ENCODE peak calls at places on chromosomes 12 and 14, in five cellular contexts. E is T-cell, B is fibroblast of the aortic adventitia, A is NCI-H1417 treated with DMSO at 0.1 percent for 48 hours, S is KBM-7. U is an unnamed sample.

GRCh38 chr14:66539034-66539433 is 31.1 kb downstream of the GPHN start:
- DNase-seq in B (no peak), S (no peak), A (no peak), E (no peak), U (no peak)

GRCh38 chr14:105999361-106000028 is 473.1 kb downstream of the TMEM121 start:
- DNase-seq in B (no peak), A (no peak), E (peak; percentile 58), S (peak; percentile 81), U (peak; percentile 70)

GRCh38 chr12:47943492-47944359 is 19.7 kb upstream of the TMEM106C start:
- DNase-seq in E (no peak), S (no peak), A (no peak), B (no peak), U (no peak)

GRCh38 chr14:68928770-68929550 is 50.1 kb downstream of the ACTN1 start:
- DNase-seq in E (no peak), B (no peak), A (no peak), S (no peak), U (no peak)

GRCh38 chr14:69652942-69653680 is 41.7 kb downstream of the SUSD6 start:
- DNase-seq in S (peak; percentile 55), B (no peak), A (no peak), E (no peak), U (no peak)

GRCh38 chr12:52332381-52332780 is 11.2 kb upstream of the KRT83 start:
- DNase-seq in S (no peak), A (no peak), B (no peak), E (no peak), U (no peak)

GRCh38 chr14:104341532-104342434 is 203.4 kb downstream of the KIF26A start:
- DNase-seq in S (peak; percentile 81), B (no peak), A (no peak), E (peak; percentile 3), U (no peak)

GRCh38 chr12:64323476-64324225 is 66.9 kb downstream of the C12orf56 start:
- DNase-seq in E (no peak), S (no peak), A (no peak), B (peak; percentile 10), U (no peak)

GRCh38 chr12:43858096-43858495 is 22.2 kb downstream of the TMEM117 start:
- DNase-seq in E (no peak), B (no peak), S (no peak), A (no peak), U (no peak)

GRCh38 chr14:69674546-69675245 is 63.3 kb downstream of the SUSD6 start:
- DNase-seq in E (no peak), B (no peak), S (no peak), A (no peak), U (no peak)

GRCh38 chr12:54129028-54129903 is 59.5 kb downstream of the SMUG1 start:
- DNase-seq in A (no peak), S (no peak), B (no peak), E (no peak), U (no peak)

GRCh38 chr12:98221243-98221808 is 294.1 kb upstream of the TMPO start:
- DNase-seq in E (no peak), A (no peak), B (no peak), S (no peak), U (no peak)

GRCh38 chr12:52390739-52391617 is 5.5 kb upstream of the KRT84 start:
- DNase-seq in S (peak; percentile 11), A (no peak), E (no peak), B (peak; percentile 5), U (no peak)

GRCh38 chr12:58285551-58285950 is 344.2 kb downstream of the ATP23 start:
- DNase-seq in S (no peak), B (no peak), E (no peak), A (no peak), U (no peak)

GRCh38 chr12:120235369-120236123 is 30.0 kb downstream of the PXN start:
- DNase-seq in A (no peak), S (peak; percentile 44), E (no peak), B (no peak), U (no peak)

GRCh38 chr14:31930493-31931225 is 146.4 kb upstream of the ARHGAP5 start:
- DNase-seq in E (no peak), S (no peak), B (peak; percentile 25), A (no peak), U (no peak)

GRCh38 chr12:19000836-19001235 is 128.7 kb upstream of the PLEKHA5 start:
- DNase-seq in B (no peak), S (no peak), A (no peak), E (no peak), U (no peak)

GRCh38 chr12:26112703-26113147 is 12.1 kb downstream of the BHLHE41 start:
- DNase-seq in S (no peak), A (no peak), E (no peak), B (no peak), U (no peak)

GRCh38 chr14:50475460-50475859 is 56.9 kb downstream of the MAP4K5 start:
- DNase-seq in S (no peak), E (no peak), B (no peak), A (no peak), U (no peak)

GRCh38 chr12:1434296-1434955 is 160.0 kb downstream of the FBXL14 start:
- DNase-seq in E (no peak), S (no peak), B (no peak), A (no peak), U (no peak)

GRCh38 chr12:26691234-26691970 is 141.6 kb downstream of the ITPR2 start:
- DNase-seq in A (peak; percentile 25), S (peak; percentile 29), E (no peak), B (peak; percentile 92), U (no peak)

GRCh38 chr14:71994416-71994815 is 62.2 kb downstream of the RGS6 start:
- DNase-seq in B (no peak), S (no peak), A (no peak), E (no peak), U (no peak)

GRCh38 chr12:68435816-68436215 is 103.7 kb upstream of the MDM1 start:
- DNase-seq in A (no peak), E (no peak), B (no peak), S (no peak), U (no peak)

GRCh38 chr12:131053567-131053966 is 99.9 kb downstream of the ADGRD1 start:
- DNase-seq in E (no peak), B (no peak), S (no peak), A (no peak), U (no peak)

GRCh38 chr12:22856120-22856699 is 231.2 kb downstream of the ETNK1 start:
- DNase-seq in E (no peak), A (peak; percentile 29), B (peak; percentile 69), S (peak; percentile 32), U (no peak)

GRCh38 chr12:30643366-30643765 is 52.3 kb downstream of the IPO8 start:
- DNase-seq in A (no peak), E (no peak), B (no peak), S (no peak), U (no peak)

GRCh38 chr12:87656311-87656710 is 372.9 kb downstream of the C12orf50 start:
- DNase-seq in S (no peak), B (no peak), A (no peak), E (no peak), U (no peak)

GRCh38 chr12:25583545-25583944 is 30.5 kb upstream of the LMNTD1 start:
- DNase-seq in B (peak; percentile 87), S (no peak), A (no peak), E (no peak), U (no peak)

GRCh38 chr12:131988054-131988796 is 38.5 kb downstream of the EP400 start:
- DNase-seq in B (no peak), E (no peak), A (no peak), S (no peak), U (no peak)

GRCh38 chr12:89882051-89882450 is 173.4 kb upstream of the ATP2B1 start:
- DNase-seq in A (no peak), S (no peak), B (peak; percentile 70), E (no peak), U (no peak)

GRCh38 chr14:32256606-32257005 is 53.5 kb upstream of the RNU6-8 start:
- DNase-seq in A (no peak), S (no peak), B (peak; percentile 44), E (no peak), U (no peak)

GRCh38 chr12:5177731-5178130 is 134.1 kb downstream of the KCNA5 start:
- DNase-seq in A (no peak), B (no peak), S (no peak), E (no peak), U (no peak)